ENCODE peak calls at places on chromosome 7, in seven cellular contexts. Y is esophagus squamous epithelium, F is K562, G is PC-3, D is adrenal gland, Q is IMR-90, M is SK-N-SH. I is an unnamed sample.

GRCh38 chr7:149140784-149141183 is 6.5 kb upstream of the ZNF398 start:
- DNase-seq in G (no peak), Y (no peak), Q (peak), F (no peak), M (no peak), D (peak), I (no peak)

GRCh38 chr7:149851449-149851848 is 13.3 kb downstream of the ZNF862 start:
- DNase-seq in G (no peak), Y (no peak), D (no peak), M (no peak), Q (no peak), F (no peak), I (no peak)

GRCh38 chr7:7793249-7793648 is 74.8 kb upstream of the RPA3 start:
- DNase-seq in M (no peak), D (no peak), Y (no peak), F (no peak), Q (no peak), G (no peak), I (no peak)

GRCh38 chr7:76234931-76235441 is 33.3 kb downstream of the SRRM3 start:
- DNase-seq in F (peak), Q (peak), M (peak), D (peak), G (peak), Y (no peak), I (peak)

GRCh38 chr7:20298486-20298901 is 32.2 kb upstream of the ITGB8 start:
- DNase-seq in G (no peak), F (no peak), Y (no peak), Q (no peak), D (no peak), M (no peak), I (no peak)

GRCh38 chr7:54278847-54279246 is 263.3 kb upstream of the VSTM2A start:
- DNase-seq in D (no peak), G (no peak), Y (no peak), M (no peak), Q (no peak), F (no peak), I (no peak)

GRCh38 chr7:81618400-81619014 is 151.3 kb downstream of the HGF start:
- DNase-seq in F (no peak), G (peak), Y (no peak), D (no peak), M (no peak), Q (peak), I (no peak)

GRCh38 chr7:30930621-30931020 is 19.0 kb downstream of the AQP1 start:
- DNase-seq in M (peak), D (peak), G (no peak), Y (no peak), F (no peak), Q (no peak), I (no peak)

GRCh38 chr7:5283421-5284303 is 919 bp downstream of the SLC29A4 start:
- DNase-seq in Y (no peak), G (no peak), Q (no peak), M (peak), F (peak), D (no peak), I (no peak)

GRCh38 chr7:19102884-19103283 is 14.6 kb downstream of the TWIST1 start:
- DNase-seq in M (no peak), Y (no peak), Q (no peak), G (no peak), F (no peak), D (no peak), I (no peak)

GRCh38 chr7:116499168-116500070 is at the start of gene CAV2:
- DNase-seq in F (peak), G (peak), Y (no peak), M (peak), Q (peak), D (peak), I (peak)

GRCh38 chr7:116502201-116503096 is 2.9 kb downstream of the CAV2 start:
- DNase-seq in D (no peak), F (no peak), Y (no peak), Q (no peak), G (no peak), M (no peak), I (no peak)

GRCh38 chr7:116503835-116504234 is 4.3 kb downstream of the CAV2 start:
- DNase-seq in D (no peak), G (no peak), M (no peak), Q (no peak), F (no peak), Y (no peak), I (no peak)

GRCh38 chr7:116500071-116500853 is 724 bp downstream of the CAV2 start:
- DNase-seq in M (peak), Y (no peak), G (peak), Q (peak), F (peak), D (peak), I (peak)

GRCh38 chr7:116501425-116502167 is 2.1 kb downstream of the CAV2 start:
- DNase-seq in M (no peak), F (peak), Q (peak), G (peak), Y (no peak), D (no peak), I (no peak)
- H3K27ac ChIP-seq in M (peak), F (peak), Q (peak), G (peak), Y (peak), D (no peak), I (no peak)

GRCh38 chr7:47484923-47485639 is 96.8 kb downstream of the TNS3 start:
- DNase-seq in F (no peak), Y (no peak), M (no peak), G (no peak), Q (no peak), D (no peak), I (peak)

GRCh38 chr7:47482013-47482761 is 99.7 kb downstream of the TNS3 start:
- DNase-seq in G (peak), F (peak), M (peak), Y (no peak), D (peak), Q (peak), I (no peak)

GRCh38 chr7:47484457-47484856 is 97.5 kb downstream of the TNS3 start:
- DNase-seq in M (no peak), Q (no peak), Y (no peak), D (no peak), F (no peak), G (no peak), I (no peak)

GRCh38 chr7:47485640-47486435 is 96.1 kb downstream of the TNS3 start:
- DNase-seq in G (peak), M (no peak), Q (peak), F (no peak), Y (no peak), D (no peak), I (no peak)

GRCh38 chr7:47483604-47484273 is 98.2 kb downstream of the TNS3 start:
- DNase-seq in F (no peak), Y (no peak), Q (peak), M (peak), G (peak), D (no peak), I (peak)
- TF ChIP-seq CTCF in F (no peak), Y (no peak), Q (peak), M (peak), G (peak), D (no peak), I (peak)

GRCh38 chr7:98163269-98163668 is 48.0 kb upstream of the BHLHA15 start:
- DNase-seq in F (no peak), D (no peak), M (no peak), Y (no peak), Q (no peak), G (peak), I (no peak)

GRCh38 chr7:98165827-98166667 is 45.2 kb upstream of the BHLHA15 start:
- DNase-seq in G (peak), D (peak), Q (peak), M (peak), Y (no peak), F (no peak), I (peak)

GRCh38 chr7:98162758-98163157 is 48.5 kb upstream of the BHLHA15 start:
- DNase-seq in G (no peak), Y (no peak), Q (no peak), D (no peak), M (no peak), F (no peak), I (no peak)

GRCh38 chr7:98166668-98166970 is 44.6 kb upstream of the BHLHA15 start:
- DNase-seq in G (no peak), Q (no peak), F (no peak), M (no peak), D (no peak), Y (no peak), I (no peak)

DNA sequence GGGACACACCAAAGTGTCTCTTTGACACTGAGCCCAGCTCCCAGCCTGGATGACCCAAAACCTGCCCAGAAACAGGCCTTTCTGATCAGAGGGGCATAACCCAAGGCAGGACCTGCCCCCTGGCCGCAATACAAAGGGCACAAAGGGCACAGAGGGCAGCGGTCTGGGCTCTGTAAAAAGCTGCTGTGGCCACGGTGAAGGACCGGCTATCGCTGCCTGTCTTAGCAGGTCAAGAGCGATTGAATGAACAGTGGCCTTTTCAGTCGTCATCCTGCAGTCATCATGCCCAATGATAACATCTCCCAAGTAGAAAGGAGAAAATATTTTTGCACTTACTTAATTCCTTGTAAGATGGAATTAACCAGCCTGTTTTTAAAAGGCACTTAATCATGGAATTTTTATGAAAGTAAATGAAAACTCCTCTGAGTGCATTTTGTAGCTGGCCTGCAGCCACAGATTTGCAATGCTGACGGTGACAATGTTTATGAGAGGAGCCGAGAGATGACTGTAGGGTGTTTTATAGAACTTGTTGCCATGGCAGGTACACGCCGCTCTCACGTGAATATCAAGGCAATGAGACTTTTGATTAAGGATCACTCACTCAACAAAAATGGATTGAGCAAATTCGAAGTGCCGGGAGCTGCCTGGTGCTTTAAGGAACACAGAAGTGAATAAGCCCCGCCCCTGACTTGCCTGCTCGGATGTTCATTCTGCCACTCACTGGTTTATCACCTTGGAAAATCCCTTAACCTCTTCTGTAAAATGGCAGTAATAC is 47.3 kb upstream of the BHLHA15 start:
- DNase-seq in F (no peak), Q (peak), Y (no peak), G (peak), M (no peak), D (no peak), I (no peak)
- H3K27ac ChIP-seq in F (no peak), Q (no peak), Y (no peak), G (peak), M (no peak), D (no peak), I (no peak)

DNA sequence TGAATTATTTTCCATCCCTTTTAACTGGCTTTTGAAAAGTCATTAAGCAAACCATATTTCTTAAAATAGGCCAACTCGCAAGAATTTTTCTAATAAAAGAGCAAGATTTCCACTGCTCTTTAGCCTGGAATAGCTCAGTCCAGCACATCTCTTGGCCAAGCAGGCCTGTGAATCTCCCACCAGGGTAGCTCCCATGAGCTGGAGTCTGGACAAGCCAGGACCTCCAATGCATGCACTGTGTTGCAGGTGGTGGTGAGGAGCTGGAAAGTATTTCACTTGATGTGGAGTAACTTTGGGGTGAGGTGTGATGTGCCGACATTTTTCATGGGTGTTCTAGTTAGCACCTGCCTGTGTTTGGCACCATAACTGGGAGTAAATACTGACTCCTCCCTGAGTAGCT is 117.3 kb upstream of the TBX20 start:
- DNase-seq in G (no peak), Y (no peak), Q (no peak), M (no peak), F (no peak), D (no peak), I (no peak)
- TF ChIP-seq CTCF in G (no peak), Y (no peak), Q (no peak), M (no peak), F (no peak), D (no peak), I (no peak)

GRCh38 chr7:102282465-102283362 is 4.0 kb upstream of the SH2B2 start:
- DNase-seq in D (no peak), Q (no peak), G (no peak), M (no peak), F (no peak), Y (no peak), I (no peak)

GRCh38 chr7:102281785-102282184 is 4.9 kb upstream of the SH2B2 start:
- DNase-seq in F (no peak), Q (no peak), Y (no peak), D (no peak), G (no peak), M (no peak), I (no peak)

GRCh38 chr7:102279537-102280400 is 6.9 kb upstream of the SH2B2 start:
- DNase-seq in F (peak), Y (no peak), Q (peak), D (no peak), G (peak), M (peak), I (peak)

GRCh38 chr7:102277901-102278300 is 8.8 kb upstream of the SH2B2 start:
- DNase-seq in F (no peak), Y (no peak), D (no peak), M (no peak), G (no peak), Q (no peak), I (no peak)

GRCh38 chr7:102280521-102280920 is 6.1 kb upstream of the SH2B2 start:
- DNase-seq in F (no peak), D (no peak), G (no peak), M (no peak), Q (no peak), Y (no peak), I (no peak)
- H3K27ac ChIP-seq in F (no peak), D (no peak), G (no peak), M (no peak), Q (no peak), Y (no peak), I (no peak)

DNA sequence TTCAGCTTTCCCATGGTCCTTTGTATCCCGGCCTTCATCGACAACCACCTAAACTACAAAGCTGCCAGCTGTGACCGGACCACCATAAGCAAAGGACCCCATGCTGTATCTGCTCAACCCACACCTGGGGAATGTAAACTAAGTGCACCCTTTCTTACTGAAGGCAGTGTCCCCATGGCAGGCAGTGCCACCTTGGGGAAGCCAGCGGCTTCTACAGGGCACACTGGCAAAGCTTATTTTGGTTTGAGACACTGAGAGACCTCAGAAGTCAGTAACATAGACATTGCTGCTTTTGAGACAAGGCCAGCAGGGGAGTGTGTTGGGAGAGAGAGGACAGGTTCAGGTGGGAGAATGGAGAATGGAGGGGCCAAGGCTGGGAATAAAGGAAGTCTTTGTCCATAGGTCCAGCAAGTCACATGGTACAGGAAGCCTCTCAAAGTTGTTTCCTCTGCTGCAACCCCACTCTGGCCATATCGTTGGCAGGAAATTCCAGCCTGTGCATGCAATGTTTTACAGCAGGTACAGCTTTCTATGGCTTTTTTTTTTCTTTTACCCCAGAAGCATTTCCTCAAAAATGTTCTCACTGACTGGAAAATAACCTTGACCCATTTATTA is 85.9 kb upstream of the NPVF start:
- DNase-seq in M (no peak), D (no peak), Y (no peak), F (no peak), Q (no peak), G (no peak), I (no peak)
- TF ChIP-seq CTCF in M (no peak), D (no peak), Y (no peak), F (no peak), Q (no peak), G (no peak), I (no peak)

GRCh38 chr7:22675917-22676343 is 51.1 kb upstream of the IL6 start:
- DNase-seq in Y (no peak), G (no peak), F (no peak), D (no peak), Q (peak), M (no peak), I (no peak)
- H3K27ac ChIP-seq in Y (no peak), G (peak), F (peak), D (no peak), Q (peak), M (no peak), I (no peak)

DNA sequence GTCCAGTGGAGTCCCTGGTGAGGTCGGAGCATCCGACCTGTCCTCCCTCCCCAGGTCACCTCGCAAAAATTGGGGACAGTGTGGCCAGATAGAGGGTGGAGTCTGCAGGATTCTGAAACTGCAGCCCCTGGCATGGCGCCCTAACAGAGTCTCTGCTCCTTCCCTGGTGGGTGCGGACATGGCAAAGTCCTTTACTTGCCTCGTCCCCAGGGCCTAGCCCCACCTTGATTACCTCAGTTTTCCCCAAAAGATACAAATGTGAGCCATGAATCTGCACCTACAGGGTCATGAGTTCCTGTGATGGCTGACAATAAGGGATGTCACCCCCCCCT is 47.7 kb downstream of the NPVF start:
- DNase-seq in D (no peak), Y (no peak), G (no peak), M (no peak), F (no peak), Q (no peak), I (no peak)
- TF ChIP-seq CTCF in D (no peak), Y (no peak), G (no peak), M (no peak), F (no peak), Q (no peak), I (no peak)

I was measured in WERI-Rb-1.